ENCODE peak calls at places on chromosome 4, in nine cellular contexts. G, J, V, P, C, B, O, H and D are unnamed samples.

GRCh38 chr4:176927664-176928063 is 134.9 kb upstream of the VEGFC start:
- DNase-seq in V (no peak), J (no peak), B (no peak), H (no peak), G (peak), C (no peak), O (no peak), P (no peak), D (no peak)

GRCh38 chr4:150789864-150790263 is 207.9 kb downstream of the MAB21L2 start:
- DNase-seq in G (no peak), C (no peak), V (no peak), B (no peak), P (no peak), H (no peak), J (no peak), O (no peak), D (no peak)

GRCh38 chr4:1464581-1465171 is 58.4 kb upstream of the NKX1-1 start:
- DNase-seq in C (no peak), H (no peak), O (no peak), J (no peak), B (no peak), P (no peak), V (no peak), G (no peak), D (no peak)

GRCh38 chr4:141347738-141348524 is 127.2 kb downstream of the ZNF330 start:
- DNase-seq in G (peak), O (no peak), B (no peak), C (no peak), P (no peak), V (no peak), J (no peak), H (no peak), D (no peak)

GRCh38 chr4:102574317-102574716 is 73.2 kb downstream of the NFKB1 start:
- DNase-seq in B (no peak), P (no peak), C (no peak), V (no peak), J (no peak), G (peak), H (no peak), O (no peak), D (no peak)

GRCh38 chr4:108783666-108784463 is 21.0 kb upstream of the ETNPPL start:
- DNase-seq in C (no peak), G (peak), J (no peak), H (no peak), V (peak), B (no peak), P (no peak), O (no peak), D (no peak)

GRCh38 chr4:33696066-33696465 is 2548.2 kb downstream of the ARAP2 start:
- DNase-seq in O (no peak), C (no peak), G (peak), B (no peak), J (no peak), V (no peak), H (no peak), P (no peak), D (no peak)

GRCh38 chr4:164731827-164732474 is 22.0 kb upstream of the SMIM31 start:
- DNase-seq in O (peak), P (peak), H (peak), J (peak), V (peak), G (peak), B (peak), C (no peak), D (peak)

GRCh38 chr4:140085062-140085622 is 68.8 kb downstream of the MAML3 start:
- DNase-seq in H (no peak), O (no peak), G (no peak), V (peak), J (no peak), C (no peak), B (no peak), P (no peak), D (no peak)

GRCh38 chr4:34250562-34250961 is 1993.8 kb downstream of the ARAP2 start:
- DNase-seq in G (peak), V (no peak), P (no peak), O (no peak), H (no peak), C (no peak), J (no peak), B (no peak), D (no peak)

GRCh38 chr4:153467897-153468262 is 1.7 kb downstream of the TMEM131L start:
- DNase-seq in O (no peak), V (no peak), G (no peak), B (no peak), C (no peak), J (no peak), P (no peak), H (no peak), D (no peak)

GRCh38 chr4:15336410-15337184 is 91.2 kb upstream of the C1QTNF7 start:
- DNase-seq in B (no peak), O (no peak), J (peak), P (no peak), V (no peak), C (no peak), H (no peak), G (peak), D (no peak)

GRCh38 chr4:124710253-124710849 is 2.2 kb downstream of the ANKRD50 start:
- DNase-seq in B (no peak), P (no peak), G (peak), V (no peak), O (no peak), C (no peak), J (no peak), H (no peak), D (no peak)

GRCh38 chr4:13445841-13446790 is 38.0 kb downstream of the RAB28 start:
- DNase-seq in P (no peak), B (no peak), V (no peak), G (no peak), H (no peak), O (no peak), C (no peak), J (peak), D (no peak)

GRCh38 chr4:52823478-52824092 is 38.5 kb upstream of the RASL11B start:
- DNase-seq in P (no peak), C (no peak), O (no peak), J (no peak), H (no peak), B (no peak), V (no peak), G (peak), D (no peak)

GRCh38 chr4:152970102-152970820 is 34.1 kb downstream of the FHDC1 start:
- DNase-seq in P (no peak), J (no peak), O (no peak), V (no peak), B (no peak), G (peak), C (no peak), H (no peak), D (no peak)

GRCh38 chr4:159191989-159192388 is 89.1 kb downstream of the RAPGEF2 start:
- DNase-seq in O (no peak), B (no peak), J (peak), P (no peak), V (peak), H (no peak), C (no peak), G (peak), D (no peak)

GRCh38 chr4:127486248-127486647 is 146.5 kb upstream of the INTU start:
- DNase-seq in G (no peak), B (no peak), P (no peak), H (no peak), O (no peak), V (no peak), J (no peak), C (no peak), D (no peak)

GRCh38 chr4:151674804-151675290 is 86.0 kb downstream of the GATB start:
- DNase-seq in P (peak), J (no peak), H (no peak), C (peak), V (no peak), B (no peak), G (no peak), O (no peak), D (no peak)

GRCh38 chr4:71828450-71828849 is 44.6 kb upstream of the GC start:
- DNase-seq in G (no peak), P (no peak), J (no peak), B (no peak), H (no peak), V (no peak), O (no peak), C (no peak), D (no peak)

GRCh38 chr4:156942991-156943390 is 28.6 kb downstream of the PDGFC start:
- DNase-seq in B (no peak), J (no peak), P (no peak), G (no peak), H (no peak), O (no peak), V (no peak), C (no peak), D (no peak)

GRCh38 chr4:34422472-34422871 is 1821.8 kb downstream of the ARAP2 start:
- DNase-seq in G (peak), C (no peak), J (no peak), O (no peak), P (no peak), V (no peak), B (no peak), H (no peak), D (no peak)

GRCh38 chr4:104494822-104495559 is at the start of gene CXXC4:
- DNase-seq in C (peak), V (peak), G (peak), B (no peak), J (no peak), H (no peak), P (peak), O (peak), D (peak)

GRCh38 chr4:85986266-85986665 is 373.6 kb downstream of the MAPK10 start:
- DNase-seq in O (no peak), P (no peak), V (no peak), C (no peak), G (peak), H (no peak), J (no peak), B (no peak), D (no peak)

GRCh38 chr4:7658297-7659204 is 223.8 kb upstream of the PSAPL1 start:
- DNase-seq in H (no peak), P (no peak), O (no peak), V (no peak), B (no peak), J (no peak), C (no peak), G (no peak), D (no peak)